ENCODE peak calls at places on chromosomes 16 and 17, in six cellular contexts. F is A549; O is CD4-positive, alpha-beta T cell; D is NCI-H1105; Z is islet precursor cell; L is GM03348. T is an unnamed sample.

GRCh38 chr17:79970576-79971068 is 65.0 kb downstream of the TBC1D16 start:
- DNase-seq in O (no peak), D (no peak), F (no peak), Z (peak; percentile 84), L (no peak), T (peak; percentile 53)

GRCh38 chr17:16444258-16444886 is 29.0 kb downstream of the TRPV2 start:
- DNase-seq in O (no peak), Z (peak; percentile 77), F (no peak), L (no peak), D (no peak), T (no peak)

GRCh38 chr16:1906846-1907165 is 11.4 kb downstream of the HS3ST6 start:
- DNase-seq in L (no peak), O (no peak), Z (peak; percentile 62), D (no peak), F (no peak), T (no peak)

GRCh38 chr16:49350265-49351103 is 23.1 kb upstream of the C16orf78 start:
- DNase-seq in O (peak; percentile 9), Z (peak; percentile 81), D (peak; percentile 42), F (peak; percentile 54), L (peak; percentile 89), T (no peak)

GRCh38 chr17:6551909-6552768 is 4.2 kb downstream of the PITPNM3 start:
- DNase-seq in Z (peak; percentile 72), D (peak; percentile 86), L (no peak), F (no peak), O (no peak), T (no peak)

GRCh38 chr17:6442775-6443174 is 1.5 kb upstream of the PIMREG start:
- DNase-seq in O (no peak), Z (no peak), D (no peak), L (no peak), F (no peak), T (no peak)

GRCh38 chr16:2331932-2332267 is 8.6 kb downstream of the ABCA3 start:
- DNase-seq in D (no peak), Z (no peak), O (no peak), L (no peak), F (no peak), T (no peak)

GRCh38 chr16:57084257-57084770 is 8.1 kb upstream of the CPNE2 start:
- DNase-seq in D (peak; percentile 19), F (peak; percentile 93), L (peak; percentile 92), Z (peak; percentile 84), O (peak; percentile 72), T (no peak)

GRCh38 chr16:83205896-83206295 is 579.1 kb downstream of the CDH13 start:
- DNase-seq in O (no peak), F (no peak), D (no peak), L (no peak), Z (no peak), T (no peak)

GRCh38 chr16:87435399-87436224 is 43.5 kb downstream of the MAP1LC3B start:
- DNase-seq in L (peak; percentile 29), O (no peak), D (no peak), Z (no peak), F (no peak), T (peak; percentile 82)

GRCh38 chr17:77527394-77527793 is 386.6 kb downstream of the SEC14L1 start:
- DNase-seq in O (no peak), D (no peak), Z (peak; percentile 27), L (no peak), F (no peak), T (no peak)

GRCh38 chr17:76270770-76271668 is 5.9 kb downstream of the UBALD2 start:
- DNase-seq in Z (peak; percentile 58), L (no peak), F (no peak), D (no peak), O (no peak), T (no peak)

GRCh38 chr17:81998719-81999438 is 21.4 kb downstream of the ASPSCR1 start:
- DNase-seq in O (no peak), L (no peak), D (no peak), Z (no peak), F (no peak), T (no peak)

GRCh38 chr17:41308251-41308917 is 725 bp downstream of the KRTAP16-1 start:
- DNase-seq in O (peak; percentile 95), L (no peak), Z (no peak), F (no peak), D (no peak), T (no peak)

GRCh38 chr16:72149676-72150464 is 22.1 kb downstream of the PMFBP1 start:
- DNase-seq in O (no peak), F (no peak), D (no peak), Z (no peak), L (no peak), T (no peak)

GRCh38 chr17:45436625-45437460 is 4.2 kb upstream of the ARHGAP27 start:
- DNase-seq in D (no peak), O (no peak), Z (peak; percentile 67), L (no peak), F (no peak), T (peak; percentile 60)

GRCh38 chr16:81531415-81531814 is 86.8 kb downstream of the CMIP start:
- DNase-seq in O (no peak), L (no peak), F (no peak), Z (no peak), D (no peak), T (peak; percentile 56)

GRCh38 chr17:8859029-8859803 is 8.3 kb downstream of the PIK3R6 start:
- DNase-seq in O (no peak), D (no peak), L (peak; percentile 37), F (no peak), Z (peak; percentile 52), T (no peak)

GRCh38 chr16:89863741-89864391 is 9.5 kb upstream of the TCF25 start:
- DNase-seq in F (no peak), O (no peak), L (peak; percentile 28), Z (no peak), D (no peak), T (no peak)

GRCh38 chr17:14294876-14295275 is 6.0 kb upstream of the HS3ST3B1 start:
- DNase-seq in Z (no peak), O (no peak), D (no peak), F (no peak), L (no peak), T (no peak)

GRCh38 chr17:29769225-29769624 is 146.5 kb upstream of the CORO6 start:
- DNase-seq in O (no peak), D (no peak), L (no peak), Z (no peak), F (no peak), T (no peak)

GRCh38 chr17:73393962-73394361 is 82.2 kb upstream of the CDC42EP4 start:
- DNase-seq in L (no peak), F (no peak), D (no peak), O (no peak), Z (peak; percentile 69), T (peak; percentile 82)

GRCh38 chr16:30166202-30166902 is 17.1 kb upstream of the CORO1A start:
- DNase-seq in D (no peak), O (no peak), F (no peak), L (no peak), Z (no peak), T (no peak)

GRCh38 chr16:88926374-88926990 is 50.5 kb downstream of the CBFA2T3 start:
- DNase-seq in O (no peak), L (no peak), F (no peak), D (no peak), Z (peak; percentile 87), T (no peak)

GRCh38 chr16:48299471-48299870 is 52.1 kb upstream of the ABCC11 start:
- DNase-seq in F (no peak), D (no peak), Z (no peak), O (no peak), L (no peak), T (no peak)